ENCODE peak calls at places on chromosomes 4 and X, in ten cellular contexts. H, A, C, G, J, Q, Y, N, T and U are unnamed samples.

GRCh38 chr4:98970386-98970785 is 25.1 kb upstream of the METAP1 start:
- DNase-seq in T (no peak), A (no peak), N (no peak), G (no peak), C (no peak), Q (no peak), H (no peak), J (no peak), Y (no peak), U (no peak)

GRCh38 chr4:139266583-139267257 is 13.3 kb downstream of the MGARP start:
- DNase-seq in C (peak; percentile 71), H (peak; percentile 74), N (peak; percentile 71), A (peak; percentile 71), Q (peak; percentile 63), J (peak; percentile 64), Y (peak; percentile 90), T (peak; percentile 76), G (peak; percentile 78), U (peak; percentile 46)

GRCh38 chrX:54570332-54570731 is 40.3 kb downstream of the GNL3L start:
- DNase-seq in J (no peak), A (no peak), N (no peak), C (no peak), Q (no peak), G (no peak), H (no peak), T (no peak), Y (no peak), U (no peak)

GRCh38 chr4:10157478-10158354 is 41.1 kb upstream of the WDR1 start:
- DNase-seq in C (peak; percentile 93), N (peak; percentile 62), T (peak; percentile 33), Y (no peak), J (peak; percentile 58), A (peak; percentile 19), G (peak; percentile 46), H (peak; percentile 46), Q (peak; percentile 45), U (peak; percentile 16)

GRCh38 chrX:20029728-20030127 is 38.9 kb upstream of the BCLAF3 start:
- DNase-seq in H (no peak), A (no peak), T (no peak), J (no peak), N (peak; percentile 70), C (no peak), Q (peak; percentile 69), Y (no peak), G (no peak), U (no peak)

GRCh38 chr4:79022529-79022928 is 83.3 kb upstream of the PAQR3 start:
- DNase-seq in C (no peak), T (no peak), H (no peak), J (no peak), Y (peak; percentile 47), N (no peak), Q (no peak), A (no peak), G (no peak), U (no peak)

GRCh38 chrX:133215747-133216146 is 2.4 kb downstream of the TFDP3 start:
- DNase-seq in J (no peak), A (no peak), N (no peak), T (no peak), C (peak; percentile 8), G (no peak), Y (no peak), H (no peak), Q (no peak), U (no peak)

GRCh38 chr4:78779280-78779679 is 3.1 kb downstream of the BMP2K start:
- DNase-seq in G (no peak), Q (no peak), N (no peak), C (no peak), H (no peak), J (no peak), T (no peak), Y (no peak), A (no peak), U (no peak)

GRCh38 chrX:72271091-72271490 is 6.0 kb downstream of the RPS4X start:
- DNase-seq in N (no peak), J (no peak), Q (no peak), T (no peak), A (no peak), G (no peak), C (no peak), Y (no peak), H (no peak), U (no peak)

GRCh38 chr4:138919094-138919936 is 96.3 kb upstream of the NOCT start:
- DNase-seq in J (peak; percentile 54), C (peak; percentile 82), Y (peak; percentile 84), Q (peak; percentile 44), G (peak; percentile 86), T (peak; percentile 72), N (peak; percentile 66), H (peak; percentile 60), A (peak; percentile 32), U (peak; percentile 2)

GRCh38 chr4:118718511-118719170 is 33.4 kb downstream of the METTL14 start:
- DNase-seq in G (no peak), H (no peak), C (no peak), J (no peak), Q (no peak), N (no peak), A (no peak), Y (no peak), T (no peak), U (no peak)

GRCh38 chr4:75771607-75772006 is 47.2 kb downstream of the USO1 start:
- DNase-seq in Q (no peak), H (no peak), N (no peak), G (no peak), J (no peak), C (no peak), Y (no peak), A (no peak), T (no peak), U (no peak)

GRCh38 chr4:153067376-153067775 is 131.3 kb downstream of the FHDC1 start:
- DNase-seq in N (no peak), G (no peak), J (no peak), T (no peak), H (no peak), A (no peak), Y (no peak), C (peak; percentile 15), Q (peak; percentile 65), U (no peak)

GRCh38 chr4:185895351-185895750 is 83.4 kb upstream of the SORBS2 start:
- DNase-seq in N (no peak), C (no peak), T (no peak), Q (no peak), Y (peak; percentile 58), A (no peak), G (no peak), H (no peak), J (no peak), U (no peak)

GRCh38 chr4:84952004-84952403 is 14.5 kb downstream of the WDFY3 start:
- DNase-seq in G (no peak), Q (peak; percentile 86), N (no peak), A (no peak), J (peak; percentile 21), H (no peak), T (no peak), C (peak; percentile 29), Y (no peak), U (no peak)

GRCh38 chr4:80235451-80235850 is 31.0 kb upstream of the FGF5 start:
- DNase-seq in J (no peak), G (no peak), A (no peak), T (no peak), Y (no peak), Q (no peak), H (no peak), N (no peak), C (no peak), U (no peak)

GRCh38 chr4:118957683-118958082 is 69.0 kb downstream of the SYNPO2 start:
- DNase-seq in C (peak; percentile 42), Y (no peak), G (peak; percentile 48), T (no peak), A (peak; percentile 47), J (no peak), Q (no peak), N (no peak), H (no peak), U (no peak)

GRCh38 chr4:52853351-52853750 is 8.8 kb upstream of the RASL11B start:
- DNase-seq in A (no peak), Y (no peak), T (no peak), J (no peak), H (no peak), N (no peak), Q (peak; percentile 39), C (peak; percentile 64), G (no peak), U (no peak)

DNA sequence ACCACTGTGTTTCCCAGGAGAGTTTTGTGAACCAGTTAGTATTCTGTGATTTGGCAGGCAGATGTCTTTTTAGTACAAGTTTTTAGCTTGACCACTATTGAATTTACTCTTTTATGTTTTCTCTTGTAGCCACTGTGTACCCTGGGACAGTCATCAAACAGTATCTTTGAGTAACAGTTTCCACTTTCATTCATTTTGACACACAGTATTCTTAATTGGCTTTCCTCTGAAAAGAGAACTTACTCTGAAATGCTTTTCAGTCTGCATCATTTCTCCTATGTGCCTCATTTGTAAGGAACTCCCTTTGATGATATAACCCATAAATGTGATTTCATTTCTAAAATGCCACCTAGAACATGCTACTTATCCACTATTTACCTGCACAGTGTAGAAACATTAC is 476.5 kb downstream of the PDGFC start:
- DNase-seq in N (no peak), Y (no peak), H (no peak), G (no peak), J (no peak), A (no peak), Q (no peak), T (no peak), C (no peak), U (no peak)
- H3K4me1 ChIP-seq in N (no peaks in the 10 kb centered on the region), Y (no peaks in the 10 kb centered on the region), H (no peaks in the 10 kb centered on the region), G (no peaks in the 10 kb centered on the region), J (no peaks in the 10 kb centered on the region), A (no peaks in the 10 kb centered on the region), Q (peaks cover 8% of the 10 kb centered on the region), T (no peaks in the 10 kb centered on the region), C (no peaks in the 10 kb centered on the region), U (no peaks in the 10 kb centered on the region)

GRCh38 chrX:131704136-131704695 is 160.3 kb downstream of the OR13H1 start:
- DNase-seq in N (peak; percentile 91), Y (peak; percentile 91), G (peak; percentile 91), T (no peak), J (peak; percentile 55), A (peak; percentile 93), H (peak; percentile 4), Q (peak; percentile 36), C (no peak), U (peak; percentile 90)
- H3K4me3 ChIP-seq in N (peak overlapping the region; percentile 48), Y (no peak overlapping the region), G (peak overlapping the region; percentile 36), T (no peak overlapping the region), J (peak overlapping the region; percentile 72), A (peak overlapping the region; percentile 36), H (no peak overlapping the region), Q (peak overlapping the region; percentile 31), C (no peak overlapping the region), U (peak overlapping the region; percentile 37)

DNA sequence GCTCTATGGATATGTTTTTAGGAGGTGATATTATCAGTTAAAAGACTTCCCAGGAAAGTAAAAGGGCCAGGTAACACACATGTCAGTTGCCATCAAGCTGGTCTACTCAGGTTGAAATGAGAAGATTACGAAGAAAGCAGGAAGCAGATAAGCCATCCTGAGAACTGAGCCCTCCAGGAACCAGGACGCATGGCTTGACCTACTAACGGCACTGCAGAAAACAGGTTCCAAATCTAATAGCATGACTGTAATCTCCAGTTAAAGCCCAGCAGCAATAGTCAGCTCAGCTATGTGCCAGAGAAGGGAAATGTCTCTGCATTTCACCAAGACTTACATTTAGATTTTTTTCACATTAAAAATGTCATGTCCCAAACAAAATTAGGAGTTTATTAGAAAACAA is 77.9 kb downstream of the APBB2 start:
- DNase-seq in Y (no peak), Q (no peak), C (no peak), N (no peak), T (no peak), G (no peak), J (no peak), H (no peak), A (no peak), U (no peak)
- H3K27ac ChIP-seq in Y (peak overlapping the region; percentile 9), Q (no peak overlapping the region), C (no peak overlapping the region), N (peak overlapping the region; percentile 17), T (peak overlapping the region; percentile 22), G (no peak overlapping the region), J (no peak overlapping the region), H (peak overlapping the region; percentile 30), A (no peak overlapping the region), U (no peak overlapping the region)

GRCh38 chr4:2482693-2483092 is 13.8 kb downstream of the RNF4 start:
- DNase-seq in J (no peak), Q (no peak), T (peak; percentile 58), Y (peak; percentile 59), N (no peak), H (peak; percentile 51), G (peak; percentile 35), A (peak; percentile 82), C (peak; percentile 82), U (peak; percentile 30)
- H3K4me1 ChIP-seq in J (peaks cover 7% of the 10 kb centered on the region), Q (no peaks in the 10 kb centered on the region), T (peaks cover 99% of the 10 kb centered on the region), Y (peaks cover 64% of the 10 kb centered on the region), N (peaks cover 100% of the 10 kb centered on the region), H (peaks cover 97% of the 10 kb centered on the region), G (no peaks in the 10 kb centered on the region), A (peaks cover 30% of the 10 kb centered on the region), C (peaks cover 10% of the 10 kb centered on the region), U (peaks cover 97% of the 10 kb centered on the region)